ENCODE peak calls at places on chromosomes 13 and 19, in four cellular contexts. Q, J, K and R are unnamed samples.

GRCh38 chr19:38877781-38878574 is at the start of gene RINL:
- DNase-seq in K (no peak), J (no peak), Q (no peak), R (no peak)

GRCh38 chr19:53388168-53388567 is 6.8 kb upstream of the ZNF765 start:
- DNase-seq in J (no peak), K (no peak), Q (no peak), R (no peak)

GRCh38 chr19:17873661-17874422 is 2.1 kb downstream of the SLC5A5 start:
- DNase-seq in K (no peak), Q (no peak), J (peak), R (peak)

GRCh38 chr13:98144501-98145350 is 1.8 kb downstream of the FARP1 start:
- DNase-seq in Q (peak), K (peak), J (peak), R (peak)

GRCh38 chr13:31179754-31180153 is 18.1 kb upstream of the HSPH1 start:
- DNase-seq in Q (no peak), K (no peak), J (no peak), R (no peak)

GRCh38 chr13:41751277-41751676 is 209.6 kb downstream of the VWA8 start:
- DNase-seq in Q (peak), K (peak), J (peak), R (no peak)

GRCh38 chr19:13963603-13964105 is 11.3 kb downstream of the DCAF15 start:
- DNase-seq in J (no peak), Q (no peak), K (no peak), R (no peak)

GRCh38 chr19:13040916-13041292 is 45.6 kb downstream of the NFIX start:
- DNase-seq in Q (no peak), J (no peak), K (no peak), R (no peak)

GRCh38 chr13:81658598-81659370 is 1317.9 kb upstream of the SPRY2 start:
- DNase-seq in Q (no peak), J (no peak), K (no peak), R (no peak)

GRCh38 chr13:111458739-111459138 is 138.3 kb downstream of the TEX29 start:
- DNase-seq in J (no peak), K (no peak), Q (no peak), R (no peak)

GRCh38 chr13:111459803-111460547 is 139.5 kb downstream of the TEX29 start:
- DNase-seq in Q (no peak), J (no peak), K (no peak), R (no peak)

GRCh38 chr13:111462221-111462764 is 141.9 kb downstream of the TEX29 start:
- DNase-seq in Q (no peak), J (no peak), K (no peak), R (no peak)

GRCh38 chr13:111461445-111462149 is 141.2 kb downstream of the TEX29 start:
- DNase-seq in Q (no peak), K (no peak), J (no peak), R (no peak)

DNA sequence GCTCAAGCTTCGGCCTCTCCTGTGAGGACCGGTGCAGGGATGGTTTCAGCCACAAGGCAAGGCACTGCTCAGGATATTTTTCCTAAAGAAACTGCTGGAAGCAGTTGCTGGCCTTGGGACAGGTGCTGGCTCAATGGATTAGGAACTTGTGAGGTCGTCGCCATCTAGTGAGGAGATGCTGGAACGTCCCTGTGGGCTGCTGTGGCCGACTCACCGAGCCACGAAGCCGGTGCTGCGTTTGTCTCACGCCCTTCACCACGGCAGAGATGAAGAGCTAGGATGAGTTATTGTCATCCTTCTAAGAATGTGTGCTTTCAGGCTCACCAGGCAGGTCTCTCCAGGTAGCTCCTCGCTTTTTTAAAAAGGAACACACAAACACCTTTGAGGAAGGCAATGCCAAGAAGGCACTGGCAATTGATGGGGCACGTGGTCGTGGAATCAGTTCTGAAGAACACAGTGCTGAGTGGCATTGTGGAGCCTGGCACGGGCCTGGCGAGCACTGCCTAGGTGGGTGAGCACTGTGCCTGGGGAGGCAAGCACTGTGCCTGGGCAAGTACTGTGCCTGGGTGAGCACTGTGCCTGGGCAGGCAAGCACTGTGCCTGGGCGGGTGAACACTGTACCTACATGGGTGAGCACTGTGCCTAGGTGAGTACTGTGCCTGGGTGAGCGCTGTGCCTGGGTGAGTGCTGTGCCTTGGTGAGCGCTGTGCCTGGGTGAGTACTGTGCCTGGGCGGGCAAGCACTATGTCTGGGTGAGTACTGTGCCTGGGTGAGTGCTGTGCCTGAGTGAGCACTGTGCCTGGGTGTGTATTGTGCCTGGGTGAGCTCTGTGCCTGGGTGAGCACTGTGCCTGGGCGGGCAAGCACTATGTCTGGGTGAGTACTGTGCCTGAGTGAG is 140.4 kb downstream of the TEX29 start:
- DNase-seq in J (no peak), K (peak), Q (peak), R (peak)
- TF ChIP-seq CTCF in J (peak), K (peak), Q (peak), R (peak)

GRCh38 chr19:15977193-15977592 is 28.4 kb downstream of the OR10H4 start:
- DNase-seq in Q (no peak), K (no peak), J (no peak), R (no peak)

DNA sequence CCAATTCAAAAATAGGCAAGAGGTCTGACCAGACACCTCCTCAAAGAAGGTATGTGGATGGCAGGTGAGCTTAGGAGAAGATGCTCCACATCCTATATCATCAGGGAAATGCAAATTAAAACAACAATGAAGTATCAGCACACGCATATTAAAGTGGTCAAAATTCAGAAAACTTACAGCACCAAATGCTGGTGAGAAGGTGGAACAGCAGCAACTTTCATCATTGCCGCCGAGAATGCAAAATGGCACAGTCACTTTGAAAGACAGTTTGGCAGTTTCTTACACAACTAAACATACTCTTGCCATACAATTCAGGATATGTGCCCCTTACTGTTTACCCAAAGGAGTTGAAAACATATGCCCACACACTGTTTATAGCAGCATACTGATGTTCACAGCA is 22.4 kb downstream of the OR10H4 start:
- DNase-seq in J (no peak), Q (no peak), K (no peak), R (no peak)
- TF ChIP-seq CTCF in J (peak), Q (no peak), K (no peak), R (no peak)

GRCh38 chr13:46154136-46154854 is 27.7 kb downstream of the LCP1 start:
- DNase-seq in K (no peak), J (no peak), Q (peak), R (no peak)
- TF ChIP-seq CTCF in K (no peak), J (no peak), Q (no peak), R (no peak)

GRCh38 chr19:44626067-44626624 is 12.8 kb downstream of the IGSF23 start:
- DNase-seq in J (no peak), K (peak), Q (peak), R (no peak)

GRCh38 chr19:44624840-44625354 is 11.5 kb downstream of the IGSF23 start:
- DNase-seq in J (no peak), K (no peak), Q (no peak), R (no peak)

GRCh38 chr19:44625531-44626066 is 12.2 kb downstream of the IGSF23 start:
- DNase-seq in K (no peak), Q (no peak), J (no peak), R (no peak)

GRCh38 chr19:44628793-44629192 is 14.9 kb upstream of the PVR start:
- DNase-seq in Q (no peak), J (no peak), K (no peak), R (no peak)

DNA sequence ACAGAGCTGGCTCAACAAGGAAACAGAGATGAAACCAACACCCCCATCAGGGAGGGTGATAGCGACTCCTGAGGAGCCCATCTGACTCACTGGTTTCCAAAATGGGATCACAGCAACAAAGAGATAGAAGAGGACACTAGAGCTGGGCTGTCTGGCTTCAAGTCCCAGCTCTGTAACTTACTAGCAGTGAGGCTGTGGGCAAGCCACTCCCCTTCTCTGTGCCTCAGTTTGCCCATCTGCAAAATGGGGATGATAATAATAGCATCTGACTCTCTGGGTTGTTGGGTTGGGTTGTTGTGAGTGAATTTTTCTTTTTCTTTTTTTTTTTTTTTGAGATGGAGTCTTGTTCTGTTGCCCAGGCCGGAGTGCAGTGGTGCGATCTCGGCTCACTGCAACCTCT is 14.3 kb downstream of the IGSF23 start:
- DNase-seq in J (no peak), K (no peak), Q (no peak), R (no peak)
- TF ChIP-seq CTCF in J (no peak), K (no peak), Q (no peak), R (no peak)

GRCh38 chr19:48121909-48122371 is 11.3 kb upstream of the PLA2G4C start:
- DNase-seq in J (peak), K (no peak), Q (no peak), R (no peak)

GRCh38 chr19:48117515-48118330 is 7.1 kb upstream of the PLA2G4C start:
- DNase-seq in Q (no peak), K (no peak), J (no peak), R (no peak)

GRCh38 chr19:48121066-48121465 is 10.4 kb upstream of the PLA2G4C start:
- DNase-seq in Q (no peak), J (no peak), K (no peak), R (no peak)

GRCh38 chr19:48122421-48122820 is 11.8 kb upstream of the PLA2G4C start:
- DNase-seq in J (no peak), Q (no peak), K (no peak), R (no peak)

GRCh38 chr19:48120505-48120904 is 9.9 kb upstream of the PLA2G4C start:
- DNase-seq in K (no peak), Q (no peak), J (no peak), R (no peak)
- TF ChIP-seq CTCF in K (no peak), Q (no peak), J (no peak), R (no peak)

DNA sequence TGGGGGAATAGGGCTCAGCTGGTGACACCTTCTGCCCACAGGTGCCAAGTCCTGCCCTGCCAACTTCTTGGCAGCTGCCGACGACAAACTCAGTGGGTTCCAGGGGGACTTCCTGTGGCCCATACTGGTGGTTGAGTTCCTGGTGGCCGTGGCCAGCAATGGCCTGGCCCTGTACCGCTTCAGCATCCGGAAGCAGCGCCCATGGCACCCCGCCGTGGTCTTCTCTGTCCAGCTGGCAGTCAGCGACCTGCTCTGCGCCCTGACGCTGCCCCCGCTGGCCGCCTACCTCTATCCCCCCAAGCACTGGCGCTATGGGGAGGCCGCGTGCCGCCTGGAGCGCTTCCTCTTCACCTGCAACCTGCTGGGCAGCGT is 2.1 kb downstream of the P2RY11 start:
- DNase-seq in J (no peak), K (no peak), Q (no peak), R (no peak)
- TF ChIP-seq CTCF in J (no peak), K (no peak), Q (no peak), R (no peak)

GRCh38 chr13:91406619-91407018 is 8.2 kb downstream of the GPC5 start:
- DNase-seq in Q (peak), K (no peak), J (peak), R (no peak)
- TF ChIP-seq CTCF in Q (peak), K (peak), J (peak), R (peak)